ENCODE peak calls at places on chromosomes 6 and 20, in seven cellular contexts. M is H7; E is NCI-H524; Q is fibroblast of mammary gland; O is effector memory CD8-positive, alpha-beta T cell; K is AG04449; G is adrenal gland. Y is an unnamed sample.

GRCh38 chr6:55748880-55749279 is 126.5 kb downstream of the BMP5 start:
- DNase-seq in M (no peak), E (no peak), Q (no peak), O (no peak), K (no peak), G (no peak), Y (no peak)

GRCh38 chr20:46814366-46815232 is 80.0 kb upstream of the EYA2 start:
- DNase-seq in M (peak), E (peak), Q (peak), O (no peak), K (peak), G (no peak), Y (peak)

GRCh38 chr20:18092890-18093289 is 35.2 kb upstream of the OVOL2 start:
- DNase-seq in M (peak), E (no peak), Q (no peak), O (no peak), K (no peak), G (no peak), Y (no peak)

GRCh38 chr20:63775096-63775978 is 35.8 kb downstream of the SLC2A4RG start:
- DNase-seq in M (peak), E (peak), Q (peak), O (no peak), K (no peak), G (no peak), Y (peak)

GRCh38 chr20:20454850-20455627 is 87.1 kb downstream of the INSM1 start:
- DNase-seq in M (no peak), E (peak), Q (no peak), O (no peak), K (no peak), G (no peak), Y (no peak)

GRCh38 chr6:126781582-126781981 is 336.9 kb upstream of the RSPO3 start:
- DNase-seq in M (no peak), E (no peak), Q (no peak), O (no peak), K (no peak), G (no peak), Y (no peak)

GRCh38 chr20:23063573-23063972 is 14.1 kb upstream of the THBD start:
- DNase-seq in M (no peak), E (no peak), Q (no peak), O (no peak), K (no peak), G (no peak), Y (no peak)

GRCh38 chr6:25237579-25237978 is 41.6 kb upstream of the CARMIL1 start:
- DNase-seq in M (no peak), E (no peak), Q (peak), O (no peak), K (no peak), G (no peak), Y (no peak)

GRCh38 chr20:62707981-62708521 is 585 bp upstream of the NTSR1 start:
- DNase-seq in M (peak), E (peak), Q (no peak), O (no peak), K (no peak), G (no peak), Y (peak)

GRCh38 chr20:38870733-38871559 is 55.3 kb upstream of the FAM83D start:
- DNase-seq in M (no peak), E (peak), Q (peak), O (no peak), K (no peak), G (peak), Y (no peak)

GRCh38 chr6:50819527-50819905 is 845 bp downstream of the TFAP2B start:
- DNase-seq in M (peak), E (no peak), Q (peak), O (no peak), K (no peak), G (no peak), Y (no peak)

GRCh38 chr20:2887715-2888114 is 14.4 kb downstream of the PTPRA start:
- DNase-seq in M (no peak), E (no peak), Q (no peak), O (no peak), K (no peak), G (no peak), Y (no peak)

GRCh38 chr6:26195376-26195923 is 108.2 kb downstream of the HFE start:
- DNase-seq in M (no peak), E (peak), Q (peak), O (peak), K (peak), G (peak), Y (no peak)